ENCODE peak calls at places on chromosome 12, in nine cellular contexts. Y is AG10803; T is T-cell; F is GM20000; P is activated CD8-positive, alpha-beta T cell treated with anti-CD3 and anti-CD28 coated beads, Interleukin-2, amount 10 ng/mL, durations not matched to agents 7 days and 5 days; M is neural progenitor cell; J is hypothalamus; H is NCI-H510A treated with DMSO at 0.1 percent for 48 hours; X is GM12865. S is an unnamed sample.

GRCh38 chr12:119914666-119915065 is 37.5 kb upstream of the CIT start:
- DNase-seq in F (no peak), H (no peak), Y (no peak), J (no peak), M (no peak), P (no peak), T (no peak), X (no peak), S (no peak)

GRCh38 chr12:64431791-64432190 is 20.1 kb upstream of the TBK1 start:
- DNase-seq in F (no peak), T (no peak), X (no peak), P (no peak), Y (no peak), H (no peak), M (no peak), J (no peak), S (no peak)

GRCh38 chr12:30972035-30972434 is 45.5 kb downstream of the TSPAN11 start:
- DNase-seq in F (no peak), P (no peak), Y (no peak), T (no peak), M (no peak), J (no peak), H (no peak), X (no peak), S (no peak)

GRCh38 chr12:107351109-107351508 is 257.8 kb upstream of the CRY1 start:
- DNase-seq in P (no peak), Y (no peak), H (no peak), J (no peak), T (no peak), M (no peak), F (no peak), X (no peak), S (no peak)

GRCh38 chr12:34404377-34405285 is 382.3 kb downstream of the ALG10 start:
- DNase-seq in T (no peak), X (no peak), M (no peak), H (no peak), P (no peak), J (no peak), Y (no peak), F (peak), S (no peak)

GRCh38 chr12:11712491-11712890 is 63.0 kb downstream of the ETV6 start:
- DNase-seq in H (no peak), Y (no peak), J (no peak), X (no peak), T (no peak), P (no peak), M (no peak), F (no peak), S (no peak)

GRCh38 chr12:113798552-113798951 is 167.6 kb downstream of the RBM19 start:
- DNase-seq in T (no peak), F (no peak), M (no peak), P (no peak), Y (no peak), X (no peak), J (no peak), H (no peak), S (no peak)

GRCh38 chr12:31589896-31590729 is 823 bp downstream of the DENND5B start:
- DNase-seq in Y (peak), T (no peak), F (peak), J (peak), H (peak), M (peak), P (peak), X (peak), S (no peak)

GRCh38 chr12:93127582-93128331 is 198.7 kb upstream of the EEA1 start:
- DNase-seq in X (no peak), P (no peak), M (peak), J (no peak), T (no peak), Y (peak), H (peak), F (no peak), S (no peak)

GRCh38 chr12:9940370-9940769 is 8.2 kb upstream of the CLEC2A start:
- DNase-seq in P (peak), X (peak), T (no peak), H (no peak), Y (no peak), J (no peak), M (peak), F (no peak), S (no peak)

GRCh38 chr12:106131671-106132070 is 7.1 kb downstream of the NUAK1 start:
- DNase-seq in H (no peak), M (no peak), T (no peak), F (no peak), J (no peak), P (no peak), Y (peak), X (no peak), S (no peak)

GRCh38 chr12:95717336-95717928 is 73.1 kb downstream of the NTN4 start:
- DNase-seq in F (no peak), Y (no peak), T (no peak), P (no peak), X (no peak), J (no peak), M (no peak), H (no peak), S (no peak)

GRCh38 chr12:109476807-109477184 is 304 bp downstream of the KCTD10 start:
- DNase-seq in M (no peak), F (no peak), P (no peak), X (no peak), Y (no peak), T (no peak), H (no peak), J (no peak), S (no peak)

GRCh38 chr12:116455540-116456306 is 103.5 kb upstream of the MAP1LC3B2 start:
- DNase-seq in M (peak), X (no peak), T (no peak), Y (peak), P (no peak), J (no peak), F (no peak), H (no peak), S (no peak)

GRCh38 chr12:94670885-94671284 is 20.5 kb upstream of the TMCC3 start:
- DNase-seq in H (no peak), J (no peak), M (no peak), F (no peak), P (no peak), X (no peak), Y (no peak), T (no peak), S (no peak)

GRCh38 chr12:124379938-124380754 is 85.3 kb downstream of the RFLNA start:
- DNase-seq in H (no peak), T (no peak), F (no peak), J (no peak), M (peak), X (no peak), Y (peak), P (no peak), S (no peak)

GRCh38 chr12:110316861-110317260 is 35.8 kb downstream of the ATP2A2 start:
- DNase-seq in P (no peak), T (no peak), X (peak), H (no peak), Y (peak), F (no peak), M (no peak), J (no peak), S (no peak)

GRCh38 chr12:12993367-12993766 is 6.7 kb downstream of the HEBP1 start:
- DNase-seq in Y (no peak), T (no peak), M (no peak), J (no peak), X (no peak), F (no peak), H (no peak), P (no peak), S (no peak)

GRCh38 chr12:91687052-91688017 is 458.3 kb downstream of the BTG1 start:
- DNase-seq in T (peak), M (no peak), Y (peak), H (no peak), X (peak), P (peak), J (no peak), F (no peak), S (no peak)